ENCODE peak calls at places on chromosomes 4 and X, in nine cellular contexts. One of them, this sample, is unnamed. For H3K4me1, the result is how much of the 10 kb centered on the place peaks cover.

GRCh38 chr4:4440333-4441061 is 53.6 kb downstream of the NSG1 start:
- DNase-seq in Karpas-422: no peak
- DNase-seq in neural progenitor cell: no peak
- DNase-seq in testis: no peak
- DNase-seq in endodermal cell: peak
- DNase-seq in adipocyte: no peak
- DNase-seq in esophagus muscularis mucosa: no peak
- DNase-seq in left lung: no peak
- DNase-seq in stomach: no peak
- DNase-seq in this sample: no peak

GRCh38 chrX:70360366-70360765 is 62.7 kb upstream of the GDPD2 start:
- DNase-seq in endodermal cell: no peak
- DNase-seq in testis: no peak
- DNase-seq in neural progenitor cell: no peak
- DNase-seq in esophagus muscularis mucosa: no peak
- DNase-seq in stomach: no peak
- DNase-seq in adipocyte: no peak
- DNase-seq in Karpas-422: no peak
- DNase-seq in left lung: no peak
- DNase-seq in this sample: no peak

GRCh38 chr4:171719691-171720090 is 93.5 kb upstream of the GALNTL6 start:
- DNase-seq in testis: no peak
- DNase-seq in endodermal cell: no peak
- DNase-seq in adipocyte: peak
- DNase-seq in Karpas-422: no peak
- DNase-seq in esophagus muscularis mucosa: no peak
- DNase-seq in neural progenitor cell: no peak
- DNase-seq in left lung: no peak
- DNase-seq in stomach: no peak
- DNase-seq in this sample: no peak

GRCh38 chr4:152454398-152455011 is 81.4 kb downstream of the FBXW7 start:
- DNase-seq in neural progenitor cell: no peak
- DNase-seq in left lung: no peak
- DNase-seq in adipocyte: peak
- DNase-seq in endodermal cell: no peak
- DNase-seq in testis: no peak
- DNase-seq in esophagus muscularis mucosa: no peak
- DNase-seq in Karpas-422: peak
- DNase-seq in stomach: no peak
- DNase-seq in this sample: no peak

GRCh38 chr4:109559625-109559982 is 442 bp upstream of the MCUB start:
- DNase-seq in adipocyte: peak
- DNase-seq in testis: peak
- DNase-seq in neural progenitor cell: no peak
- DNase-seq in stomach: no peak
- DNase-seq in endodermal cell: peak
- DNase-seq in left lung: peak
- DNase-seq in Karpas-422: peak
- DNase-seq in esophagus muscularis mucosa: no peak
- DNase-seq in this sample: peak

GRCh38 chr4:94338681-94339351 is 3.8 kb downstream of the HPGDS start:
- DNase-seq in esophagus muscularis mucosa: no peak
- DNase-seq in adipocyte: no peak
- DNase-seq in testis: no peak
- DNase-seq in stomach: no peak
- DNase-seq in left lung: no peak
- DNase-seq in endodermal cell: no peak
- DNase-seq in neural progenitor cell: no peak
- DNase-seq in Karpas-422: no peak
- DNase-seq in this sample: no peak

GRCh38 chr4:15882675-15883086 is 55.9 kb downstream of the FGFBP1 start:
- DNase-seq in left lung: no peak
- DNase-seq in esophagus muscularis mucosa: no peak
- DNase-seq in testis: peak
- DNase-seq in endodermal cell: peak
- DNase-seq in adipocyte: peak
- DNase-seq in Karpas-422: peak
- DNase-seq in stomach: peak
- DNase-seq in neural progenitor cell: peak
- DNase-seq in this sample: no peak

GRCh38 chr4:124203613-124204284 is 508.8 kb downstream of the ANKRD50 start:
- DNase-seq in endodermal cell: no peak
- DNase-seq in esophagus muscularis mucosa: no peak
- DNase-seq in testis: no peak
- DNase-seq in left lung: no peak
- DNase-seq in stomach: no peak
- DNase-seq in adipocyte: no peak
- DNase-seq in Karpas-422: no peak
- DNase-seq in neural progenitor cell: no peak
- DNase-seq in this sample: no peak

GRCh38 chrX:125742811-125743210 is 423.1 kb downstream of the TEX13C start:
- DNase-seq in adipocyte: no peak
- DNase-seq in left lung: no peak
- DNase-seq in Karpas-422: peak
- DNase-seq in endodermal cell: no peak
- DNase-seq in stomach: no peak
- DNase-seq in neural progenitor cell: no peak
- DNase-seq in testis: no peak
- DNase-seq in esophagus muscularis mucosa: no peak
- DNase-seq in this sample: no peak

GRCh38 chr4:56086073-56086521 is 137.4 kb downstream of the CEP135 start:
- DNase-seq in esophagus muscularis mucosa: no peak
- DNase-seq in Karpas-422: no peak
- DNase-seq in stomach: no peak
- DNase-seq in testis: no peak
- DNase-seq in neural progenitor cell: peak
- DNase-seq in adipocyte: no peak
- DNase-seq in left lung: no peak
- DNase-seq in endodermal cell: peak
- DNase-seq in this sample: no peak

GRCh38 chr4:137370206-137370633 is 162.1 kb downstream of the PCDH18 start:
- DNase-seq in endodermal cell: no peak
- DNase-seq in Karpas-422: no peak
- DNase-seq in esophagus muscularis mucosa: no peak
- DNase-seq in stomach: no peak
- DNase-seq in left lung: no peak
- DNase-seq in adipocyte: peak
- DNase-seq in testis: no peak
- DNase-seq in neural progenitor cell: no peak
- DNase-seq in this sample: no peak

GRCh38 chr4:76611164-76611563 is 176.1 kb downstream of the SHROOM3 start:
- DNase-seq in left lung: no peak
- DNase-seq in adipocyte: peak
- DNase-seq in testis: no peak
- DNase-seq in esophagus muscularis mucosa: no peak
- DNase-seq in neural progenitor cell: no peak
- DNase-seq in stomach: no peak
- DNase-seq in Karpas-422: no peak
- DNase-seq in endodermal cell: peak
- DNase-seq in this sample: no peak
- H3K4me1 ChIP-seq in left lung: under half
- H3K4me1 ChIP-seq in adipocyte: under half
- H3K4me1 ChIP-seq in testis: under half
- H3K4me1 ChIP-seq in esophagus muscularis mucosa: half or more
- H3K4me1 ChIP-seq in neural progenitor cell: under half
- H3K4me1 ChIP-seq in stomach: under half
- H3K4me1 ChIP-seq in Karpas-422: under half
- H3K4me1 ChIP-seq in endodermal cell: under half
- H3K4me1 ChIP-seq in this sample: under half

GRCh38 chrX:12446342-12447075 is 308.2 kb downstream of the FRMPD4 start:
- DNase-seq in left lung: no peak
- DNase-seq in endodermal cell: no peak
- DNase-seq in esophagus muscularis mucosa: no peak
- DNase-seq in Karpas-422: no peak
- DNase-seq in adipocyte: no peak
- DNase-seq in testis: no peak
- DNase-seq in neural progenitor cell: no peak
- DNase-seq in stomach: no peak
- DNase-seq in this sample: no peak

GRCh38 chrX:12447448-12448154 is 309.3 kb downstream of the FRMPD4 start:
- DNase-seq in esophagus muscularis mucosa: no peak
- DNase-seq in adipocyte: peak
- DNase-seq in left lung: no peak
- DNase-seq in Karpas-422: no peak
- DNase-seq in endodermal cell: no peak
- DNase-seq in stomach: no peak
- DNase-seq in testis: peak
- DNase-seq in neural progenitor cell: no peak
- DNase-seq in this sample: no peak

GRCh38 chrX:12452268-12452667 is 314.0 kb downstream of the FRMPD4 start:
- DNase-seq in adipocyte: no peak
- DNase-seq in testis: no peak
- DNase-seq in esophagus muscularis mucosa: no peak
- DNase-seq in neural progenitor cell: no peak
- DNase-seq in stomach: no peak
- DNase-seq in endodermal cell: no peak
- DNase-seq in Karpas-422: no peak
- DNase-seq in left lung: no peak
- DNase-seq in this sample: no peak
- H3K4me1 ChIP-seq in adipocyte: under half
- H3K4me1 ChIP-seq in testis: under half
- H3K4me1 ChIP-seq in esophagus muscularis mucosa: under half
- H3K4me1 ChIP-seq in neural progenitor cell: under half
- H3K4me1 ChIP-seq in stomach: under half
- H3K4me1 ChIP-seq in endodermal cell: under half
- H3K4me1 ChIP-seq in Karpas-422: under half
- H3K4me1 ChIP-seq in left lung: under half
- H3K4me1 ChIP-seq in this sample: under half

GRCh38 chr4:159344877-159345276 is 242.0 kb downstream of the RAPGEF2 start:
- DNase-seq in Karpas-422: no peak
- DNase-seq in adipocyte: no peak
- DNase-seq in stomach: no peak
- DNase-seq in testis: no peak
- DNase-seq in endodermal cell: no peak
- DNase-seq in neural progenitor cell: no peak
- DNase-seq in left lung: no peak
- DNase-seq in esophagus muscularis mucosa: no peak
- DNase-seq in this sample: no peak

GRCh38 chr4:159342374-159342773 is 239.5 kb downstream of the RAPGEF2 start:
- DNase-seq in endodermal cell: no peak
- DNase-seq in testis: no peak
- DNase-seq in Karpas-422: no peak
- DNase-seq in esophagus muscularis mucosa: no peak
- DNase-seq in adipocyte: no peak
- DNase-seq in left lung: no peak
- DNase-seq in neural progenitor cell: no peak
- DNase-seq in stomach: no peak
- DNase-seq in this sample: no peak

GRCh38 chr4:159346681-159347080 is 243.8 kb downstream of the RAPGEF2 start:
- DNase-seq in left lung: no peak
- DNase-seq in adipocyte: no peak
- DNase-seq in Karpas-422: no peak
- DNase-seq in stomach: no peak
- DNase-seq in testis: no peak
- DNase-seq in endodermal cell: no peak
- DNase-seq in esophagus muscularis mucosa: no peak
- DNase-seq in neural progenitor cell: no peak
- DNase-seq in this sample: no peak

GRCh38 chr4:159341486-159341885 is 238.6 kb downstream of the RAPGEF2 start:
- DNase-seq in neural progenitor cell: no peak
- DNase-seq in adipocyte: peak
- DNase-seq in left lung: no peak
- DNase-seq in testis: no peak
- DNase-seq in stomach: no peak
- DNase-seq in Karpas-422: no peak
- DNase-seq in esophagus muscularis mucosa: no peak
- DNase-seq in endodermal cell: no peak
- DNase-seq in this sample: no peak
- H3K4me1 ChIP-seq in neural progenitor cell: under half
- H3K4me1 ChIP-seq in adipocyte: under half
- H3K4me1 ChIP-seq in left lung: under half
- H3K4me1 ChIP-seq in testis: under half
- H3K4me1 ChIP-seq in stomach: under half
- H3K4me1 ChIP-seq in Karpas-422: under half
- H3K4me1 ChIP-seq in esophagus muscularis mucosa: under half
- H3K4me1 ChIP-seq in endodermal cell: under half
- H3K4me1 ChIP-seq in this sample: under half

DNA sequence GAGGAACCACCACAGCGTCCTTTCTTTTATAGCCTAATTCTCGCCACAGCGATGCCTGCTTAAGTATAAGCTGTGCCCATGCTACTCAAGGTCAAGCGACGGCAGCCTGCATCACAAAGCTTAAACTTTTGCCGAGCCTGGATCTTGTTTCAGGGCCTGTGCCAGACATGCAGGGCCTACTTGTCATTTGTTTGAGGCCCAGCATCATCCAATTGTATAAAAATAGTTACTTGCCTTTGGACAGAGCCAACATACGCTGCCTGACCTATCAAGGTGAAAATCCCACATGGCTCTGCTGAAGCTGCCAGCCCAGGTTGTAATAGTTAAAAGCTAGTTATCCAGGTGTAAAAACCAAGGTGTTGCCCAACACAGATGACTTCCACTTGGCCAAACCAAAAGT is 107.1 kb downstream of the TMEM131L start:
- DNase-seq in neural progenitor cell: no peak
- DNase-seq in left lung: no peak
- DNase-seq in testis: no peak
- DNase-seq in endodermal cell: no peak
- DNase-seq in adipocyte: no peak
- DNase-seq in esophagus muscularis mucosa: no peak
- DNase-seq in stomach: no peak
- DNase-seq in Karpas-422: no peak
- DNase-seq in this sample: no peak
- H3K4me1 ChIP-seq in neural progenitor cell: under half
- H3K4me1 ChIP-seq in left lung: under half
- H3K4me1 ChIP-seq in testis: under half
- H3K4me1 ChIP-seq in endodermal cell: under half
- H3K4me1 ChIP-seq in adipocyte: under half
- H3K4me1 ChIP-seq in esophagus muscularis mucosa: under half
- H3K4me1 ChIP-seq in stomach: under half
- H3K4me1 ChIP-seq in Karpas-422: half or more
- H3K4me1 ChIP-seq in this sample: under half

DNA sequence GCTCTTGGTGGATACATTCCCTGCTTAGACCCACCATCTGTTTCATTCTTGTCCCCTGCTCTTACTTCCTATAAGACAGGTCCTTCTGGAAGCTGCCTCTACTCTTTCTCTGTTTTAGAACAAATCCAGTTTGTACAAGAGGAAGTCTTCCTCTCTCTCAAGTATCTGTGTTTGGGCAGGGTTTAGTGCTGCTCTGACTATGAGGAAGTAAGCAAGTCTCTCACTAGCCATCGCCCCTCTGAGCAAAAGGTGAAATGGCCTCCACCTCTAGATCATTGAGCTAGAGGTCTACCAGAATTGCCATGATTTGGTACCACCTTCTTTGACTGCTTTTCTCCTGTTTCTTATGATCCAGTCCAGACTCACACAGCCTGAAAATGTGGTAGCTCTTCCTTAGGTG is 8.4 kb downstream of the BTK start:
- DNase-seq in Karpas-422: peak
- DNase-seq in stomach: no peak
- DNase-seq in neural progenitor cell: no peak
- DNase-seq in endodermal cell: no peak
- DNase-seq in testis: no peak
- DNase-seq in adipocyte: no peak
- DNase-seq in left lung: no peak
- DNase-seq in esophagus muscularis mucosa: no peak
- DNase-seq in this sample: no peak
- H3K4me1 ChIP-seq in Karpas-422: under half
- H3K4me1 ChIP-seq in stomach: under half
- H3K4me1 ChIP-seq in neural progenitor cell: under half
- H3K4me1 ChIP-seq in endodermal cell: under half
- H3K4me1 ChIP-seq in testis: under half
- H3K4me1 ChIP-seq in adipocyte: under half
- H3K4me1 ChIP-seq in left lung: under half
- H3K4me1 ChIP-seq in esophagus muscularis mucosa: under half
- H3K4me1 ChIP-seq in this sample: under half

This sample was measured in upper lobe of right lung.